ENCODE peak calls at places on chromosomes 6 and 20, in six cellular contexts. K, Y, I, H, P and T are unnamed samples.

GRCh38 chr20:47276856-47277541 is 79.5 kb downstream of the ZMYND8 start:
- DNase-seq in K (no peak), Y (no peak), I (peak; percentile 84), H (no peak), P (peak; percentile 31), T (no peak)

GRCh38 chr6:149867876-149868640 is 3.9 kb upstream of the LRP11 start:
- DNase-seq in K (no peak), Y (no peak), I (no peak), H (no peak), P (no peak), T (peak; percentile 36)

GRCh38 chr6:4441981-4442434 is 306.6 kb upstream of the ECI2 start:
- DNase-seq in K (no peak), Y (no peak), I (no peak), H (no peak), P (no peak), T (no peak)

GRCh38 chr20:55057779-55058415 is 582.5 kb downstream of the DOK5 start:
- DNase-seq in K (no peak), Y (no peak), I (no peak), H (no peak), P (no peak), T (no peak)

GRCh38 chr6:89140347-89141159 is 5.3 kb upstream of the PM20D2 start:
- DNase-seq in K (no peak), Y (no peak), I (no peak), H (no peak), P (no peak), T (no peak)

GRCh38 chr6:3337521-3338350 is 79.0 kb downstream of the PSMG4 start:
- DNase-seq in K (no peak), Y (no peak), I (no peak), H (no peak), P (no peak), T (no peak)

GRCh38 chr20:10306440-10307358 is 88.1 kb downstream of the SNAP25 start:
- DNase-seq in K (no peak), Y (no peak), I (peak; percentile 88), H (no peak), P (no peak), T (no peak)

GRCh38 chr6:33632603-33633039 is 11.5 kb downstream of the ITPR3 start:
- DNase-seq in K (peak; percentile 59), Y (peak; percentile 19), I (no peak), H (peak; percentile 83), P (peak; percentile 43), T (no peak)

GRCh38 chr20:16283978-16284377 is 289.3 kb downstream of the KIF16B start:
- DNase-seq in K (no peak), Y (no peak), I (no peak), H (no peak), P (no peak), T (no peak)

GRCh38 chr20:4195499-4195898 is 180.1 kb upstream of the RNF24 start:
- DNase-seq in K (peak; percentile 52), Y (no peak), I (peak; percentile 12), H (peak; percentile 20), P (no peak), T (no peak)
- TF ChIP-seq CTCF in K (peak; percentile 52), Y (no peak), I (peak; percentile 71), H (no peak), P (no peak), T (peak; percentile 55)

DNA sequence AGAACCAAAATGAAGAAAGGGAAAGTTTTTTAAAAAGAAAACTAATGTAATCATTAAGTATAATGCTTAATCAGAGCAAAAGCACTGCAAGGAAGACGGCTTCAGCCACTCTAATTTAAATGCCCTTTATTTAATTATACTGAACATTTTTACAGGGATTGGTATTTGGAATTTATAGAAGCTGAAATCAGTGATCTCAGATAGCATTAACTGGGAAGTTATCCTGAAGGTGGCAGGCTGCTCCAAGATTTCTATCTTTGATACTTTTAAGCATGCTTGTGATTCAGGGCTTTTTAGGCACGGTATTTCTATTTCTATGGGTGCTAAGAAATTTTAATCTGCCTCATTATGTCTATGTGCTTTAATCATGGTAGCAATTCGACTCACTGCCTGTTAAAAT is 1.3 kb upstream of the NDUFAF4 start:
- DNase-seq in K (no peak), Y (no peak), I (peak; percentile 66), H (peak; percentile 11), P (no peak), T (no peak)
- TF ChIP-seq CTCF in K (peak; percentile 30), Y (no peak), I (peak; percentile 54), H (no peak), P (peak; percentile 33), T (peak; percentile 46)

GRCh38 chr6:138528137-138528536 is 28.8 kb upstream of the NHSL1 start:
- DNase-seq in K (no peak), Y (no peak), I (peak; percentile 41), H (no peak), P (no peak), T (no peak)

GRCh38 chr6:138527376-138528092 is 28.2 kb upstream of the NHSL1 start:
- DNase-seq in K (no peak), Y (no peak), I (peak; percentile 48), H (no peak), P (no peak), T (no peak)

GRCh38 chr6:138531387-138531786 is 32.1 kb upstream of the NHSL1 start:
- DNase-seq in K (no peak), Y (no peak), I (no peak), H (no peak), P (no peak), T (no peak)

GRCh38 chr6:138528986-138529385 is 29.7 kb upstream of the NHSL1 start:
- DNase-seq in K (no peak), Y (no peak), I (no peak), H (no peak), P (no peak), T (no peak)

DNA sequence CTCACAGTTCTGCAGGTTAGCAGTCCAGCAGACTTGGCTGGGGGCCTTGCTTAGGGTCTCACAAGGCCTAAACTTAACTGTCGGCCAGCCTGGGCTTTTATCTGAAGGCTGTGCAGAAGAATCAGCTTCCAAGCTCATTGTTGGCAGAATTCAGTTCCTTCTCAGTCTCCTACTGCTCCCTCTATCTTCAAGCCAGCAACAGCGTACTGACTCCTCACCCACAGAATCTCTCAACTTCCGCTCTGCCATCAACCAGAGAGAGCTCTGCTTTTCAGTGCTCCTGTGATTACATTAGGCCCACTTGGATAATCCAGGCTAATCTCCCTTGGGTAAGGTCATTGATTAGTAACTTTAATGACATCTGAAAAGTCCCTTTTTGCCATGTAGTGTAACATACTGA is 30.2 kb upstream of the NHSL1 start:
- DNase-seq in K (no peak), Y (no peak), I (peak; percentile 22), H (no peak), P (no peak), T (no peak)
- TF ChIP-seq CTCF in K (no peak), Y (no peak), I (peak; percentile 26), H (no peak), P (no peak), T (no peak)

DNA sequence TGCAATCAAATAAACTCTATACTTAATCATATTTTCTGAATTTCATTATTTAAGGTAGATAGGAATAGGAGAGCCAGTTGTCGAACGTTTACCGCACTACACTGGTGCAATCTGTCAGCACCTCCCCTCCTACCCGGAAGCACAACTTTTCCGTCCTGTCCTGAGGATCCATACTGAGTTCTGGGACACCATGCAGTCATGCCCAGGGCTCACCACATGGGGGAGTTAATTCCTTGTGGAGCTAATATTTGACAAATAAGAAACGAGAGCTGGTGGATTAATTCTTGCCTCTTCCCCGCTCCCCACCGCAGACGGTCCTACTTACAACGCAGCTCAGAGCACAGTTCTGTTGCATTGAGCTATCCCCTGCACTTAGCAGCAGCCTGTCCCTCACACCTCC is 107.7 kb upstream of the RALGAPA2 start:
- DNase-seq in K (peak; percentile 34), Y (no peak), I (no peak), H (peak; percentile 52), P (no peak), T (peak; percentile 15)
- TF ChIP-seq CTCF in K (peak; percentile 42), Y (no peak), I (no peak), H (peak; percentile 78), P (no peak), T (peak; percentile 57)

GRCh38 chr20:48797275-48797825 is 30.4 kb downstream of the PREX1 start:
- DNase-seq in K (no peak), Y (no peak), I (no peak), H (no peak), P (no peak), T (no peak)
- TF ChIP-seq CTCF in K (no peak), Y (no peak), I (no peak), H (no peak), P (no peak), T (no peak)

DNA sequence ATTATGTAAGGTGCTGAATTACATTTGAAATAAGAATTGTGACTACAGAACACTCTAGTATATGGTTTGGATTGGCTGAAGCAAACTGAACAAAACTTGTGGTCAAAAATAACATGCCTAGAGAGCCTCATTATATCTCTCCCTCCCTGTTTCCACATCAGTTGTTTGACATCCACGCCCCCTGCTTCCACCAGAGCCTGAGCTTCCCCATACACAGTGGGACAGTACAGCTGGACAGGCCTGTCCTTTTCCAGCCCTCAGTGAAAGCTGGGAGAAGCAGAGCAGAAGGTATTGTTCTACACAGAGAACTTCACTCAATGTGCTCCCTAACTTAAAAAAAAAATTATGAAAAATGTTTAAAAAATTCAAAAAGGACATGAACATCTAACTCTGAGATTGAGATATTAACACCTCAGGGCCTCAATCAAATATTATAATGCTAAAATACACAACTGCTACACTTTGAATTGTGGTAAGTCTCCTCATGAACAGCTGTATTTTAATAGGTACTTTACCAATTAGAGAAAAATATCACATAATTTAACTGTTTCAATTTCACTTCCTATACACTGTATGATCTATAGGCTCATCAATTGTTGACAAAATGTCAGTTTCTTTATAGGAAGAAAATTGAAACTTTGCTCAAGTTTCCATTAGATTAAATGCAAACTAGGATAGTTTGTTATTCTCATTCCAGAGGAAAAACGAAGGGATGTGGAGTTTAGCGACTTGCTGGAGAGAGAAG is 44.9 kb upstream of the SCML4 start:
- DNase-seq in K (no peak), Y (no peak), I (no peak), H (no peak), P (no peak), T (no peak)
- TF ChIP-seq CTCF in K (no peak), Y (no peak), I (no peak), H (no peak), P (no peak), T (no peak)

GRCh38 chr20:36216314-36217025 is 19.8 kb upstream of the AAR2 start:
- DNase-seq in K (no peak), Y (no peak), I (no peak), H (no peak), P (no peak), T (no peak)

GRCh38 chr20:36214684-36215256 is 21.5 kb upstream of the AAR2 start:
- DNase-seq in K (no peak), Y (no peak), I (peak; percentile 25), H (no peak), P (no peak), T (no peak)

GRCh38 chr20:36218380-36219064 is 17.8 kb upstream of the AAR2 start:
- DNase-seq in K (no peak), Y (no peak), I (no peak), H (no peak), P (no peak), T (no peak)

GRCh38 chr20:36215778-36216177 is 20.5 kb upstream of the AAR2 start:
- DNase-seq in K (no peak), Y (no peak), I (no peak), H (no peak), P (no peak), T (no peak)

GRCh38 chr20:36217226-36217625 is 19.1 kb upstream of the AAR2 start:
- DNase-seq in K (no peak), Y (no peak), I (no peak), H (no peak), P (no peak), T (no peak)
- TF ChIP-seq CTCF in K (peak; percentile 13), Y (no peak), I (peak; percentile 2), H (peak; percentile 29), P (no peak), T (peak; percentile 45)